ENCODE peak calls at places on chromosomes 4 and X, in eight cellular contexts. K is tibial artery; S is astrocyte of the hippocampus; W is iris pigment epithelial cell; Y is activated T-cell treated with anti-CD3 and anti-CD28 coated beads, Interleukin-2, amount 50 U/mL, for 72 hours; U is stimulated activated CD4-positive, alpha-beta T cell treated with anti-CD3 and anti-CD28 coated beads, Interleukin-2, amount 100 ng/mL, for 24 hours; V is heart right ventricle; G is aorta. E is an unnamed sample.

GRCh38 chrX:136850441-136851175 is 29.9 kb downstream of the RBMX start:
- DNase-seq in K (no peak), S (no peak), W (peak), Y (no peak), U (no peak), V (no peak), G (no peak), E (no peak)

GRCh38 chr4:82704156-82704555 is 94.4 kb downstream of the SCD5 start:
- DNase-seq in K (no peak), S (no peak), W (peak), Y (no peak), U (no peak), V (no peak), G (no peak), E (no peak)

GRCh38 chr4:88697588-88698329 is at the start of gene NAP1L5:
- DNase-seq in K (peak), S (peak), W (peak), Y (peak), U (peak), V (peak), G (peak), E (peak)

GRCh38 chr4:121842862-121843261 is 19.2 kb upstream of the CCNA2 start:
- DNase-seq in K (no peak), S (no peak), W (peak), Y (no peak), U (no peak), V (no peak), G (no peak), E (no peak)

GRCh38 chr4:36244257-36245084 is at the start of gene ARAP2:
- DNase-seq in K (peak), S (peak), W (peak), Y (peak), U (peak), V (peak), G (peak), E (peak)

GRCh38 chr4:81085979-81086378 is 55.5 kb downstream of the BMP3 start:
- DNase-seq in K (no peak), S (no peak), W (no peak), Y (no peak), U (no peak), V (no peak), G (no peak), E (no peak)

GRCh38 chr4:110508827-110509446 is 33.0 kb downstream of the ENPEP start:
- DNase-seq in K (no peak), S (peak), W (peak), Y (no peak), U (no peak), V (no peak), G (no peak), E (no peak)

GRCh38 chr4:99490286-99490685 is 20.5 kb upstream of the C4orf17 start:
- DNase-seq in K (no peak), S (no peak), W (no peak), Y (no peak), U (no peak), V (no peak), G (no peak), E (no peak)

GRCh38 chrX:30786374-30786773 is 102.7 kb downstream of the TAB3 start:
- DNase-seq in K (no peak), S (no peak), W (no peak), Y (no peak), U (no peak), V (no peak), G (no peak), E (no peak)

GRCh38 chrX:123504047-123504446 is 228.8 kb downstream of the THOC2 start:
- DNase-seq in K (no peak), S (no peak), W (no peak), Y (no peak), U (no peak), V (no peak), G (no peak), E (no peak)

GRCh38 chr4:66330125-66330524 is 659.8 kb upstream of the EPHA5 start:
- DNase-seq in K (no peak), S (peak), W (peak), Y (no peak), U (no peak), V (no peak), G (no peak), E (no peak)

GRCh38 chrX:40474205-40474626 is 106.6 kb upstream of the ATP6AP2 start:
- DNase-seq in K (no peak), S (peak), W (peak), Y (no peak), U (no peak), V (peak), G (no peak), E (no peak)

GRCh38 chrX:153935326-153935851 is 552 bp upstream of the NAA10 start:
- DNase-seq in K (no peak), S (no peak), W (no peak), Y (no peak), U (no peak), V (no peak), G (no peak), E (no peak)

GRCh38 chr4:82542642-82543041 is 19.1 kb downstream of the TMEM150C start:
- DNase-seq in K (no peak), S (no peak), W (no peak), Y (no peak), U (no peak), V (no peak), G (no peak), E (no peak)

GRCh38 chr4:86757468-86757867 is 91.7 kb downstream of the SLC10A6 start:
- DNase-seq in K (no peak), S (no peak), W (no peak), Y (no peak), U (no peak), V (no peak), G (no peak), E (no peak)

GRCh38 chr4:19575959-19576358 is 675.7 kb upstream of the SLIT2 start:
- DNase-seq in K (no peak), S (no peak), W (peak), Y (no peak), U (no peak), V (no peak), G (no peak), E (no peak)

GRCh38 chr4:104693601-104694201 is 199.0 kb upstream of the CXXC4 start:
- DNase-seq in K (no peak), S (peak), W (peak), Y (no peak), U (no peak), V (no peak), G (no peak), E (no peak)

GRCh38 chr4:110621839-110622751 is 782 bp downstream of the PITX2 start:
- DNase-seq in K (no peak), S (no peak), W (peak), Y (no peak), U (no peak), V (no peak), G (peak), E (no peak)

GRCh38 chr4:78379040-78379439 is 172.5 kb upstream of the ANXA3 start:
- DNase-seq in K (no peak), S (no peak), W (peak), Y (no peak), U (no peak), V (no peak), G (no peak), E (no peak)

GRCh38 chrX:114201622-114202021 is 382.3 kb upstream of the HTR2C start:
- DNase-seq in K (no peak), S (no peak), W (no peak), Y (no peak), U (no peak), V (no peak), G (no peak), E (no peak)

GRCh38 chrX:114962209-114962608 is 55.2 kb downstream of the IL13RA2 start:
- DNase-seq in K (no peak), S (no peak), W (no peak), Y (no peak), U (no peak), V (no peak), G (no peak), E (no peak)

GRCh38 chr4:40506066-40506465 is 123.6 kb downstream of the RBM47 start:
- DNase-seq in K (no peak), S (no peak), W (no peak), Y (no peak), U (no peak), V (no peak), G (no peak), E (no peak)

GRCh38 chr4:177222776-177223175 is 86.9 kb upstream of the NEIL3 start:
- DNase-seq in K (no peak), S (peak), W (peak), Y (no peak), U (no peak), V (no peak), G (no peak), E (no peak)

GRCh38 chr4:108527729-108528128 is 92.6 kb upstream of the RPL34 start:
- DNase-seq in K (no peak), S (no peak), W (no peak), Y (no peak), U (no peak), V (no peak), G (no peak), E (no peak)

GRCh38 chr4:6986067-6986780 is 56.9 kb upstream of the TADA2B start:
- DNase-seq in K (peak), S (peak), W (peak), Y (no peak), U (no peak), V (peak), G (no peak), E (no peak)

GRCh38 chr4:48944252-48944651 is 37.7 kb upstream of the OCIAD2 start:
- DNase-seq in K (no peak), S (peak), W (no peak), Y (no peak), U (no peak), V (no peak), G (no peak), E (no peak)

GRCh38 chr4:70793626-70794025 is 46.1 kb downstream of the GRSF1 start:
- DNase-seq in K (no peak), S (no peak), W (no peak), Y (no peak), U (no peak), V (no peak), G (no peak), E (no peak)

GRCh38 chr4:189858445-189858844 is 82.2 kb upstream of the FRG1 start:
- DNase-seq in K (no peak), S (no peak), W (no peak), Y (no peak), U (no peak), V (no peak), G (no peak), E (no peak)

GRCh38 chr4:25031077-25031606 is 396 bp upstream of the LGI2 start:
- DNase-seq in K (peak), S (peak), W (peak), Y (no peak), U (no peak), V (no peak), G (peak), E (no peak)

GRCh38 chr4:15778742-15779231 is 659 bp downstream of the CD38 start:
- DNase-seq in K (no peak), S (peak), W (peak), Y (peak), U (peak), V (peak), G (peak), E (no peak)

GRCh38 chr4:71377561-71377960 is 38.7 kb downstream of the SLC4A4 start:
- DNase-seq in K (no peak), S (peak), W (peak), Y (no peak), U (no peak), V (no peak), G (no peak), E (no peak)

GRCh38 chr4:4308800-4309441 is 18.9 kb downstream of the ZBTB49 start:
- DNase-seq in K (no peak), S (peak), W (peak), Y (no peak), U (no peak), V (no peak), G (no peak), E (no peak)

GRCh38 chr4:108980455-108981239 is 217.8 kb upstream of the ETNPPL start:
- DNase-seq in K (no peak), S (no peak), W (no peak), Y (peak), U (no peak), V (no peak), G (no peak), E (no peak)

GRCh38 chr4:38804654-38805295 is at the start of gene TLR1:
- DNase-seq in K (no peak), S (peak), W (peak), Y (no peak), U (no peak), V (peak), G (no peak), E (no peak)

GRCh38 chr4:112916868-112917267 is 132.6 kb upstream of the ANK2 start:
- DNase-seq in K (no peak), S (peak), W (peak), Y (no peak), U (no peak), V (no peak), G (no peak), E (no peak)

GRCh38 chrX:19991350-19991718 is 473 bp upstream of the BCLAF3 start:
- DNase-seq in K (no peak), S (no peak), W (no peak), Y (peak), U (no peak), V (no peak), G (no peak), E (no peak)

GRCh38 chrX:12955882-12956703 is 18.8 kb upstream of the TMSB4X start:
- DNase-seq in K (peak), S (peak), W (peak), Y (peak), U (peak), V (peak), G (peak), E (peak)

GRCh38 chr4:143441678-143442077 is 71.8 kb upstream of the SMARCA5 start:
- DNase-seq in K (no peak), S (no peak), W (no peak), Y (no peak), U (no peak), V (no peak), G (no peak), E (no peak)

GRCh38 chr4:140116442-140117104 is 37.4 kb downstream of the MAML3 start:
- DNase-seq in K (no peak), S (no peak), W (peak), Y (peak), U (no peak), V (no peak), G (no peak), E (no peak)